ENCODE peak calls at places on chromosomes 3 and 15, in four cellular contexts. E is fibroblast of lung, Q is suprapubic skin, H is body of pancreas. G is an unnamed sample.

GRCh38 chr15:77009176-77009575 is 14.2 kb downstream of the PSTPIP1 start:
- DNase-seq in E (no peak), Q (no peak), H (no peak), G (no peak)

GRCh38 chr15:94042163-94042954 is 189.0 kb upstream of the MCTP2 start:
- DNase-seq in E (peak), Q (no peak), H (no peak), G (no peak)

GRCh38 chr3:184116017-184116416 is 19.1 kb upstream of the EIF2B5 start:
- DNase-seq in E (no peak), Q (no peak), H (no peak), G (no peak)

GRCh38 chr3:72449551-72449950 is 398.7 kb downstream of the SHQ1 start:
- DNase-seq in E (peak), Q (no peak), H (no peak), G (no peak)

GRCh38 chr3:52683611-52684010 is 2.1 kb downstream of the PBRM1 start:
- DNase-seq in E (no peak), Q (no peak), H (no peak), G (peak)

GRCh38 chr15:70358011-70358819 is 260.5 kb upstream of the TLE3 start:
- DNase-seq in E (no peak), Q (no peak), H (no peak), G (peak)

GRCh38 chr3:157317895-157318294 is 118.8 kb upstream of the PTX3 start:
- DNase-seq in E (no peak), Q (no peak), H (no peak), G (no peak)

GRCh38 chr3:53489401-53490130 is 4.8 kb upstream of the CACNA1D start:
- DNase-seq in E (no peak), Q (no peak), H (no peak), G (no peak)

GRCh38 chr15:99720533-99720932 is 12.7 kb downstream of the LYSMD4 start:
- DNase-seq in E (no peak), Q (no peak), H (no peak), G (no peak)

GRCh38 chr15:91491131-91491950 is 362.2 kb upstream of the SLCO3A1 start:
- DNase-seq in E (peak), Q (no peak), H (no peak), G (no peak)

GRCh38 chr3:158789592-158789991 is 12.3 kb upstream of the MFSD1 start:
- DNase-seq in E (peak), Q (no peak), H (no peak), G (no peak)

GRCh38 chr3:108894981-108895380 is 58.7 kb downstream of the GUCA1C start:
- DNase-seq in E (no peak), Q (no peak), H (no peak), G (no peak)

GRCh38 chr3:124227150-124227630 is 235.3 kb upstream of the ROPN1 start:
- DNase-seq in E (peak), Q (no peak), H (no peak), G (no peak)

GRCh38 chr3:124615896-124616543 is 114.2 kb upstream of the UMPS start:
- DNase-seq in E (no peak), Q (no peak), H (no peak), G (no peak)

GRCh38 chr3:42263354-42264346 is 2.3 kb downstream of the CCK start:
- DNase-seq in E (no peak), Q (no peak), H (no peak), G (peak)

GRCh38 chr15:81256916-81257315 is 60.2 kb downstream of the IL16 start:
- DNase-seq in E (peak), Q (no peak), H (no peak), G (no peak)

GRCh38 chr3:142211034-142211433 is 14.4 kb downstream of the GK5 start:
- DNase-seq in E (no peak), Q (no peak), H (no peak), G (no peak)

GRCh38 chr3:127817331-127817821 is 4.9 kb downstream of the MGLL start:
- DNase-seq in E (peak), Q (no peak), H (no peak), G (no peak)

GRCh38 chr15:74482661-74483060 is 21.7 kb upstream of the UBL7 start:
- DNase-seq in E (no peak), Q (no peak), H (no peak), G (no peak)
- TF ChIP-seq CTCF in E (no peak), Q (no peak), H (no peak), G (no peak)

GRCh38 chr3:169838511-169838910 is 25.8 kb upstream of the LRRC34 start:
- DNase-seq in E (no peak), Q (no peak), H (no peak), G (no peak)

GRCh38 chr3:169835533-169835932 is 22.8 kb upstream of the LRRC34 start:
- DNase-seq in E (no peak), Q (no peak), H (no peak), G (no peak)

GRCh38 chr3:169836942-169837275 is 24.2 kb upstream of the LRRC34 start:
- DNase-seq in E (no peak), Q (no peak), H (no peak), G (no peak)

GRCh38 chr3:169841171-169841570 is 28.5 kb upstream of the LRRC34 start:
- DNase-seq in E (no peak), Q (no peak), H (no peak), G (no peak)

GRCh38 chr3:169836058-169836941 is 23.6 kb upstream of the LRRC34 start:
- DNase-seq in E (peak), Q (no peak), H (no peak), G (no peak)
- H3K27ac ChIP-seq in E (no peak), Q (no peak), H (no peak), G (peak)

GRCh38 chr3:32681811-32682210 is 3.2 kb upstream of the CNOT10 start:
- DNase-seq in E (peak), Q (no peak), H (no peak), G (no peak)

GRCh38 chr3:32684029-32684799 is 774 bp upstream of the CNOT10 start:
- DNase-seq in E (no peak), Q (no peak), H (no peak), G (no peak)

GRCh38 chr3:32686713-32687112 is 1.7 kb downstream of the CNOT10 start:
- DNase-seq in E (no peak), Q (no peak), H (no peak), G (no peak)

GRCh38 chr3:32685604-32686185 is 707 bp downstream of the CNOT10 start:
- DNase-seq in E (peak), Q (no peak), H (no peak), G (no peak)

GRCh38 chr3:32684800-32685603 is at the start of gene CNOT10:
- DNase-seq in E (peak), Q (peak), H (peak), G (peak)
- TF ChIP-seq CTCF in E (no peak), Q (no peak), H (no peak), G (no peak)

GRCh38 chr15:74041311-74041756 is 41.0 kb downstream of the GOLGA6A start:
- DNase-seq in E (no peak), Q (peak), H (no peak), G (no peak)
- H3K27ac ChIP-seq in E (no peak), Q (peak), H (peak), G (peak)

G was measured in coronary artery.